ENCODE peak calls at places on chromosomes 3 and 15, in four cellular contexts. P, R, T and K are unnamed samples.

GRCh38 chr15:55744026-55744655 is 1.2 kb upstream of the PRTG start:
- DNase-seq in P (no peak), R (no peak), T (no peak), K (no peak)

GRCh38 chr3:171695476-171695875 is 114.8 kb downstream of the PLD1 start:
- DNase-seq in P (no peak), R (no peak), T (no peak), K (no peak)

GRCh38 chr15:65085990-65086679 is 9.6 kb downstream of the KBTBD13 start:
- DNase-seq in P (no peak), R (no peak), T (peak; percentile 54), K (peak; percentile 23)

GRCh38 chr15:101570238-101570637 is 80.7 kb upstream of the PCSK6 start:
- DNase-seq in P (no peak), R (no peak), T (no peak), K (no peak)

GRCh38 chr3:194572944-194573491 is 60.2 kb downstream of the TMEM44 start:
- DNase-seq in P (no peak), R (no peak), T (no peak), K (no peak)

GRCh38 chr3:150407818-150408231 is 273 bp upstream of the TSC22D2 start:
- DNase-seq in P (no peak), R (no peak), T (no peak), K (no peak)

GRCh38 chr15:22884344-22884743 is 45.9 kb downstream of the NIPA2 start:
- DNase-seq in P (no peak), R (no peak), T (no peak), K (no peak)

GRCh38 chr3:187101184-187102072 is 37.9 kb downstream of the RPL39L start:
- DNase-seq in P (no peak), R (no peak), T (peak; percentile 72), K (peak; percentile 38)

GRCh38 chr3:151788401-151788800 is 25.5 kb upstream of the AADAC start:
- DNase-seq in P (no peak), R (no peak), T (no peak), K (no peak)

GRCh38 chr3:46883252-46884185 is 6.0 kb downstream of the PTH1R start:
- DNase-seq in P (peak; percentile 63), R (no peak), T (no peak), K (no peak)

GRCh38 chr3:7340795-7341194 is 479.9 kb downstream of the GRM7 start:
- DNase-seq in P (no peak), R (no peak), T (no peak), K (no peak)

GRCh38 chr3:89560546-89560945 is 453.1 kb downstream of the EPHA3 start:
- DNase-seq in P (no peak), R (no peak), T (no peak), K (no peak)

GRCh38 chr3:113532698-113533533 is 561 bp downstream of the SIDT1 start:
- DNase-seq in P (no peak), R (no peak), T (no peak), K (no peak)

GRCh38 chr15:92930776-92931175 is 30.7 kb downstream of the CHD2 start:
- DNase-seq in P (no peak), R (no peak), T (no peak), K (no peak)

GRCh38 chr3:15102833-15103232 is 3.9 kb upstream of the RBSN start:
- DNase-seq in P (no peak), R (no peak), T (no peak), K (no peak)

GRCh38 chr3:18723426-18723825 is 298.3 kb upstream of the SATB1 start:
- DNase-seq in P (no peak), R (no peak), T (no peak), K (peak; percentile 29)

GRCh38 chr15:37372064-37372463 is 271.7 kb upstream of the MEIS2 start:
- DNase-seq in P (no peak), R (no peak), T (no peak), K (no peak)

GRCh38 chr3:120471643-120472042 is 20.9 kb upstream of the FSTL1 start:
- DNase-seq in P (no peak), R (no peak), T (no peak), K (no peak)
- TF ChIP-seq SPI1 in P (no peak), R (no peak), T (no peak), K (no peak)

GRCh38 chr3:193134895-193135294 is 106.1 kb upstream of the PLAAT1 start:
- DNase-seq in P (no peak), R (no peak), T (no peak), K (no peak)
- TF ChIP-seq POLR2AphosphoS5 in P (no peak), R (no peak), T (no peak), K (no peak)

GRCh38 chr3:58052373-58053273 is 44.4 kb downstream of the FLNB start:
- DNase-seq in P (no peak), R (no peak), T (peak; percentile 64), K (peak; percentile 22)

GRCh38 chr3:58047806-58048205 is 39.6 kb downstream of the FLNB start:
- DNase-seq in P (no peak), R (no peak), T (no peak), K (no peak)

GRCh38 chr3:58048301-58048700 is 40.1 kb downstream of the FLNB start:
- DNase-seq in P (no peak), R (no peak), T (no peak), K (no peak)

GRCh38 chr3:58051196-58051595 is 43.0 kb downstream of the FLNB start:
- DNase-seq in P (no peak), R (no peak), T (no peak), K (peak; percentile 85)

GRCh38 chr3:58049143-58049785 is 41.0 kb downstream of the FLNB start:
- DNase-seq in P (no peak), R (no peak), T (peak; percentile 19), K (no peak)
- TF ChIP-seq SPI1 in P (no peak), R (no peak), T (no peak), K (no peak)

DNA sequence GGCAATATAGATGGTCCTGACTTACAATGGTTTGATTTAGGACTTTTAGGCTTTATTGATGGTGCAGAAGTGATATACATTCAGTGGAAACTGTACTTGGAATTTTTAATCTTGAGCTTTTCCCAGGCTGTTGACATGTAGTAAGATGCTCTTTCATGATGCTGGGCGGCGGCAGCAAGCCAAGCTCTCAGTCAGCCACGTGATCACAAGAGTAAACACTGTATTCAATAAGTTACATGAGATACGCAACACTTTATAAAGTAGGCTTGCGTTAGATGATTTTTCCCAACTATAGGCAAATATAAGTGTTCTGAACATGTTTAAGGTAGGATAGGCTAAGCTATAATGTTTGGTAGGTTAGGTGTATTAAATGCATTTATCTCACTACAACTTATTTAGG is 17.9 kb downstream of the PARP9 start:
- DNase-seq in P (no peak), R (no peak), T (no peak), K (no peak)
- TF ChIP-seq POLR2AphosphoS5 in P (no peak), R (no peak), T (no peak), K (no peak)

DNA sequence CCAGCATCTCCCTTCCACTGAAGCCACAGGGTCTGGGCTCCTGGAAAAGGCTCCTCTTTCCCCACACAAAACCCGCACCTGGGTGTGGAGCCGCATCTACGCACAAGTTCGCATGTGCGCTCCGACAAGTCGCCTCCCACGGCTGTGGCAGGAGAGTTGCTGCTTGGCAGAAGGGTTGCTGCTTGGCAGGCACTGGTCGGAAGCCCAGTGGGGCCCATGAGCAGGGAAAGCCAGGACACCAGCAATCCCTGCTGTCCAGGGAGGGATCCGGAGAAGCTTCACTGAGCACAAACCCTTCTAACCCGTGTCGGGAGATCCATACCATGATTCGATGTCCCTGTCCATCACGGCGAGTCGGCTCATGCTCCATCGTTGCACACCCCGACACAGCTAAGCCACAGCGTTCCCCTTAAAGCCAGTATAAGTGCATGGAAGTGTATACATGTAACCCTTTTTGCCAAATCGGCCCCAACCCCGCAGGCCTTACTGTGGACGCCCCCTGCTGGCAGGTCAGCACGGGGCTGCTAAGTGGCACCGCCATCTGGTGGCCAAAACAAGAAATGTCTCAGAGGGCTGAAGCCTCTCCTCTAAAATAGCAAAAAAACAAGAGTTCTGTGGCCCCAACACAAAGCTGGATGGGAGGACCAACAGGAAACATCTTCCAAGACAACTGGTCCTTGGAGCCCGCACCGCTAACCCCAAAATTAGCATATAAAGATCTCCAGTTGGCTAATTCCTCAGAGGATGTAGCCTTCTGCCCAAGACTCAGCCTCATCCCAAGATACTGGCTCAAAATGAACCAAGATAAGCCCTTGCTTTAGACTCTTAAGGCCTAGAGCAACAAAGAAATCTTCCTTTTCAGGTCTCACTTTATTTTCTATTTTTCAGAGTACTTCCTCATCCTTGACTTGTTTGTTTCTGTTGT is 8.3 kb downstream of the ANKRD63 start:
- DNase-seq in P (peak; percentile 86), R (peak; percentile 19), T (peak; percentile 84), K (peak; percentile 87)
- TF ChIP-seq SPI1 in P (no peak), R (no peak), T (no peak), K (no peak)